ENCODE peak calls at places on chromosomes 16 and 17, in ten cellular contexts. One of them, this sample, is unnamed.

GRCh38 chr17:76740329-76741118 is 2.6 kb downstream of the MFSD11 start:
- DNase-seq in neural progenitor cell: no peak
- DNase-seq in esophagus squamous epithelium: no peak
- DNase-seq in endothelial cell: no peak
- DNase-seq in AG04450: no peak
- DNase-seq in uterus: no peak
- DNase-seq in GM10248: no peak
- DNase-seq in body of pancreas: no peak
- DNase-seq in HFFc6: no peak
- DNase-seq in heart left ventricle: peak
- DNase-seq in this sample: no peak

GRCh38 chr17:81020767-81021497 is 14.0 kb upstream of the BAIAP2 start:
- DNase-seq in neural progenitor cell: no peak
- DNase-seq in esophagus squamous epithelium: no peak
- DNase-seq in endothelial cell: no peak
- DNase-seq in AG04450: no peak
- DNase-seq in uterus: no peak
- DNase-seq in GM10248: no peak
- DNase-seq in body of pancreas: no peak
- DNase-seq in HFFc6: no peak
- DNase-seq in heart left ventricle: peak
- DNase-seq in this sample: no peak

GRCh38 chr16:47461598-47462266 is 601 bp downstream of the PHKB start:
- DNase-seq in neural progenitor cell: peak
- DNase-seq in esophagus squamous epithelium: no peak
- DNase-seq in endothelial cell: peak
- DNase-seq in AG04450: no peak
- DNase-seq in uterus: no peak
- DNase-seq in GM10248: peak
- DNase-seq in body of pancreas: peak
- DNase-seq in HFFc6: peak
- DNase-seq in heart left ventricle: no peak
- DNase-seq in this sample: no peak

GRCh38 chr17:64443086-64443760 is 5.7 kb upstream of the MILR1 start:
- DNase-seq in neural progenitor cell: no peak
- DNase-seq in esophagus squamous epithelium: no peak
- DNase-seq in endothelial cell: no peak
- DNase-seq in AG04450: no peak
- DNase-seq in uterus: no peak
- DNase-seq in GM10248: no peak
- DNase-seq in body of pancreas: no peak
- DNase-seq in HFFc6: no peak
- DNase-seq in heart left ventricle: no peak
- DNase-seq in this sample: no peak

GRCh38 chr17:80005360-80006338 is 30.0 kb downstream of the TBC1D16 start:
- DNase-seq in neural progenitor cell: peak
- DNase-seq in esophagus squamous epithelium: no peak
- DNase-seq in endothelial cell: peak
- DNase-seq in AG04450: no peak
- DNase-seq in uterus: peak
- DNase-seq in GM10248: peak
- DNase-seq in body of pancreas: peak
- DNase-seq in HFFc6: peak
- DNase-seq in heart left ventricle: peak
- DNase-seq in this sample: no peak

GRCh38 chr17:19724501-19725420 is 8.4 kb upstream of the SLC47A2 start:
- DNase-seq in neural progenitor cell: no peak
- DNase-seq in esophagus squamous epithelium: no peak
- DNase-seq in endothelial cell: no peak
- DNase-seq in AG04450: no peak
- DNase-seq in uterus: peak
- DNase-seq in GM10248: no peak
- DNase-seq in body of pancreas: peak
- DNase-seq in HFFc6: no peak
- DNase-seq in heart left ventricle: peak
- DNase-seq in this sample: no peak

GRCh38 chr16:27671410-27671809 is 121.5 kb downstream of the KATNIP start:
- DNase-seq in neural progenitor cell: no peak
- DNase-seq in esophagus squamous epithelium: no peak
- DNase-seq in endothelial cell: no peak
- DNase-seq in AG04450: no peak
- DNase-seq in uterus: no peak
- DNase-seq in GM10248: no peak
- DNase-seq in body of pancreas: no peak
- DNase-seq in HFFc6: no peak
- DNase-seq in heart left ventricle: no peak
- DNase-seq in this sample: no peak

GRCh38 chr16:51193879-51194278 is 42.8 kb upstream of the SALL1 start:
- DNase-seq in neural progenitor cell: no peak
- DNase-seq in esophagus squamous epithelium: no peak
- DNase-seq in endothelial cell: no peak
- DNase-seq in AG04450: no peak
- DNase-seq in uterus: no peak
- DNase-seq in GM10248: no peak
- DNase-seq in body of pancreas: no peak
- DNase-seq in HFFc6: no peak
- DNase-seq in heart left ventricle: no peak
- DNase-seq in this sample: no peak

GRCh38 chr16:50526796-50527195 is 21.4 kb upstream of the NKD1 start:
- DNase-seq in neural progenitor cell: no peak
- DNase-seq in esophagus squamous epithelium: no peak
- DNase-seq in endothelial cell: no peak
- DNase-seq in AG04450: no peak
- DNase-seq in uterus: no peak
- DNase-seq in GM10248: no peak
- DNase-seq in body of pancreas: no peak
- DNase-seq in HFFc6: no peak
- DNase-seq in heart left ventricle: no peak
- DNase-seq in this sample: no peak

GRCh38 chr17:42132941-42133340 is 10.3 kb downstream of the HSPB9 start:
- DNase-seq in neural progenitor cell: no peak
- DNase-seq in esophagus squamous epithelium: no peak
- DNase-seq in endothelial cell: no peak
- DNase-seq in AG04450: no peak
- DNase-seq in uterus: no peak
- DNase-seq in GM10248: no peak
- DNase-seq in body of pancreas: peak
- DNase-seq in HFFc6: peak
- DNase-seq in heart left ventricle: peak
- DNase-seq in this sample: no peak

GRCh38 chr16:11914210-11914758 is 1.5 kb downstream of the GSPT1 start:
- DNase-seq in neural progenitor cell: no peak
- DNase-seq in esophagus squamous epithelium: no peak
- DNase-seq in endothelial cell: no peak
- DNase-seq in AG04450: no peak
- DNase-seq in uterus: no peak
- DNase-seq in GM10248: no peak
- DNase-seq in body of pancreas: no peak
- DNase-seq in HFFc6: no peak
- DNase-seq in heart left ventricle: no peak
- DNase-seq in this sample: no peak

GRCh38 chr16:50600582-50601283 is 52.5 kb downstream of the NKD1 start:
- DNase-seq in neural progenitor cell: peak
- DNase-seq in esophagus squamous epithelium: no peak
- DNase-seq in endothelial cell: no peak
- DNase-seq in AG04450: no peak
- DNase-seq in uterus: no peak
- DNase-seq in GM10248: no peak
- DNase-seq in body of pancreas: no peak
- DNase-seq in HFFc6: no peak
- DNase-seq in heart left ventricle: no peak
- DNase-seq in this sample: no peak

GRCh38 chr16:84598391-84598750 is 19.5 kb downstream of the COTL1 start:
- DNase-seq in neural progenitor cell: peak
- DNase-seq in esophagus squamous epithelium: no peak
- DNase-seq in endothelial cell: no peak
- DNase-seq in AG04450: no peak
- DNase-seq in uterus: no peak
- DNase-seq in GM10248: no peak
- DNase-seq in body of pancreas: no peak
- DNase-seq in HFFc6: no peak
- DNase-seq in heart left ventricle: no peak
- DNase-seq in this sample: no peak

DNA sequence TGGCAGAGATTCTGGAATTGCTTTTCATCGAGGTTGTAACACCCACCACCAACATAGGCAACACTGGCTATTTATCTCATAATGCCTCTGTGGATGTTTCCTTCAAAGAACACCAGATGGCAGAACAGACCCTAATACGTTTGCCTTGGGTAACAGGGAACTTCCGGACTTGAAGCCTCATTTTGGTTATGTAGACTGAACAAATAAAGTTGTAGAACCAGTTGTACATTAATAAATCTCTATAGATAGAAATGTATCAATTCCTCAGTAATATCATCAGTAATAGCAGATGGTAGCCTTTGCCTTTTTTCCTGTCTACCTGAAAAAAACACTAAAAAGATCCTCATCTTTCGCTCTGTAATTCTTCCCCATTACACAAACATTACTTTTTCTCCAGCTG is 25.9 kb upstream of the APOH start:
- DNase-seq in neural progenitor cell: peak
- DNase-seq in esophagus squamous epithelium: no peak
- DNase-seq in endothelial cell: peak
- DNase-seq in AG04450: peak
- DNase-seq in uterus: no peak
- DNase-seq in GM10248: peak
- DNase-seq in body of pancreas: peak
- DNase-seq in HFFc6: peak
- DNase-seq in heart left ventricle: no peak
- DNase-seq in this sample: no peak
- TF ChIP-seq CTCF in neural progenitor cell: peak
- TF ChIP-seq CTCF in esophagus squamous epithelium: peak
- TF ChIP-seq CTCF in endothelial cell: peak
- TF ChIP-seq CTCF in AG04450: peak
- TF ChIP-seq CTCF in uterus: peak
- TF ChIP-seq CTCF in GM10248: peak
- TF ChIP-seq CTCF in body of pancreas: peak
- TF ChIP-seq CTCF in HFFc6: peak
- TF ChIP-seq CTCF in heart left ventricle: peak
- TF ChIP-seq CTCF in this sample: peak

DNA sequence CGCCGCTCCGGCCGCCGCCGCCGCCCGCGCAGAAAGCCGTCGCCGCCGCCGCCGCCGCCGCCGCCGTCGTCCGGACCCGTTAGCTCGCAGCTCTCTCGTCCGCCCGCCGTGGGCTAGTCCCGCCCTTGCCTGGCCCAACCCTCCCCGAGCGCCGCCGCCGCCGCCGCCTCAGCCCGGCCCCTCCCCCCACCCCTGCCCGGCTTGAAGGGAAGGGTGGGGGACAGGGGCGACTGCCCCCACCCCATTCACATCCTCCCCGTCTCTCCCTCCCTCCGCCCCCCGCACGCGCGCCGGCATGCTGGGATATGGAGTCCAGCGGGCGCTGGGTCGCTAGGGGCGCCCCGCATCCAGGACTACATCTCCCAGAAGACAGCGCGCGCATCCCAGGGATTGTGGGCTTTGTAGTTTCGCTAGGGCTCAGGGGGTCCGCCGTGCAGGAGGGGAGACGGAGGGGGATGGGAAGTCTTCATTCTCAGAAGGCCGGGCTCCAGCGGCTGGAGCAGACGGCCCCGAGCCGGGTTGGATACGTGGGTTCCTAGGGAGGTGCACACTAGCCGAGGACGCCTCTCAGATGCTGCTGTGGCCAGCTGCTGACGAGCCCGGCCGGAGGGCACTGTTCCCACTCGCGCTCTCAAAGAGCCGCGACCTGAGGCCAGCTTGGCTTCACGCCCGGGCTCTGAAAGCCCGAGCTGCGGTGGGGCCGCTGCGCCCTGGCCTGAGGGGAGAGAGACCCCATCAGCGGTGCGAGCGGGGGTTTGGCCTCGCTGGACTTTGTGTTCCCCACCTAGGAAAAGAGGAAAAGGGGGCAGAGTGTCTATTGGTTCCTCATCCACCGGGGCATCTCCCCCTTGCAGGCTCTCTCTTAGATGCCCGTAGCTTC is at the start of gene ST3GAL2:
- DNase-seq in neural progenitor cell: peak
- DNase-seq in esophagus squamous epithelium: peak
- DNase-seq in endothelial cell: peak
- DNase-seq in AG04450: peak
- DNase-seq in uterus: peak
- DNase-seq in GM10248: peak
- DNase-seq in body of pancreas: peak
- DNase-seq in HFFc6: peak
- DNase-seq in heart left ventricle: peak
- DNase-seq in this sample: peak
- TF ChIP-seq CTCF in neural progenitor cell: no peak
- TF ChIP-seq CTCF in esophagus squamous epithelium: no peak
- TF ChIP-seq CTCF in endothelial cell: no peak
- TF ChIP-seq CTCF in AG04450: peak
- TF ChIP-seq CTCF in uterus: no peak
- TF ChIP-seq CTCF in GM10248: no peak
- TF ChIP-seq CTCF in body of pancreas: no peak
- TF ChIP-seq CTCF in HFFc6: peak
- TF ChIP-seq CTCF in heart left ventricle: no peak
- TF ChIP-seq CTCF in this sample: no peak

DNA sequence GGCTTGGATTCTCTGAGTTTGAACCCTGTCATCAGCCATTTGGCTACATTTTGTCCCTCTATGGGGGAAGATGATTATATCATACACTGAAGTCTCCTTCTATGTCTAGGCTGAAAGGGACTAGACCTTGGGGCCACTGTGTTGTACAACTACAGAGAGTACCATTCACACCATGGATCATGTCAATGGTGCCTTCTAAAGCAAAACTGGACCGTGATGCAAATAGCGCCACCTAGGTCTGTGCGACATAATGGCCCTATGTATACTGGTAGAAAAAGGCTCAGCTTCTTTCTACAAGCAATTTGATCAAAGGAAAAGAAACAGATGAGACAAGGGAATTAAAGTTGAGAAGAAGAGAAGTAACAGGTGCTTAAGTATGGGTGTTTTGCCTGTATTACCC is 100.7 kb downstream of the LYRM1 start:
- DNase-seq in neural progenitor cell: peak
- DNase-seq in esophagus squamous epithelium: no peak
- DNase-seq in endothelial cell: peak
- DNase-seq in AG04450: no peak
- DNase-seq in uterus: no peak
- DNase-seq in GM10248: peak
- DNase-seq in body of pancreas: peak
- DNase-seq in HFFc6: peak
- DNase-seq in heart left ventricle: no peak
- DNase-seq in this sample: peak
- TF ChIP-seq CTCF in neural progenitor cell: peak
- TF ChIP-seq CTCF in esophagus squamous epithelium: peak
- TF ChIP-seq CTCF in endothelial cell: peak
- TF ChIP-seq CTCF in AG04450: peak
- TF ChIP-seq CTCF in uterus: peak
- TF ChIP-seq CTCF in GM10248: peak
- TF ChIP-seq CTCF in body of pancreas: peak
- TF ChIP-seq CTCF in HFFc6: peak
- TF ChIP-seq CTCF in heart left ventricle: peak
- TF ChIP-seq CTCF in this sample: peak

DNA sequence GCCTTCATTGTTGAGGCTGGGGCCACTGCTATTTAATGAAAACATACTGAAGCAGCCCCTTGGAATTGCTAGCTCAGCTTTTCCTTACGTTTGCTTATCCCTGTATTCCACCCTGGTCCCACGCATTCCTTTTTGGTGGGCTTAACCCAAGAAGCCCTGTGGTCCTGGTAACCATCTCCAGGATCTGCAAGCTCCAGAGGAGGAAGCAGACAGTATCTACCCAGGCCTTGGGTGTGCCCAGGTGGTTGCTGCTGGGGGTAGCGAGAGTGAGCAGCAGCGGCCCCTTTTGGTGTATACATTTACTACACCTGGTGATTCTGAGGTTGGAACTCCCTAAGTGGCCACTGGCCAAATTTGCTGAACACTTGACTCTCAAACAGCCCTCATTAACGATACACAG is 97.7 kb downstream of the CBLN1 start:
- DNase-seq in neural progenitor cell: peak
- DNase-seq in esophagus squamous epithelium: no peak
- DNase-seq in endothelial cell: peak
- DNase-seq in AG04450: no peak
- DNase-seq in uterus: no peak
- DNase-seq in GM10248: peak
- DNase-seq in body of pancreas: peak
- DNase-seq in HFFc6: no peak
- DNase-seq in heart left ventricle: no peak
- DNase-seq in this sample: peak
- TF ChIP-seq CTCF in neural progenitor cell: peak
- TF ChIP-seq CTCF in esophagus squamous epithelium: no peak
- TF ChIP-seq CTCF in endothelial cell: peak
- TF ChIP-seq CTCF in AG04450: no peak
- TF ChIP-seq CTCF in uterus: no peak
- TF ChIP-seq CTCF in GM10248: no peak
- TF ChIP-seq CTCF in body of pancreas: no peak
- TF ChIP-seq CTCF in HFFc6: no peak
- TF ChIP-seq CTCF in heart left ventricle: peak
- TF ChIP-seq CTCF in this sample: peak